ENCODE peak calls at places on chromosomes 2 and 18, in four cellular contexts. O is H9, C is mesendoderm, Y is H1. J is an unnamed sample.

GRCh38 chr18:9996104-9996503 is 82.3 kb downstream of the VAPA start:
- DNase-seq in O (no peak), C (no peak), Y (no peak), J (peak)

GRCh38 chr2:212488611-212489010 is 50.0 kb downstream of the ERBB4 start:
- DNase-seq in O (no peak), C (no peak), Y (no peak), J (no peak)

GRCh38 chr2:9264301-9264700 is 57.7 kb downstream of the ASAP2 start:
- DNase-seq in O (no peak), C (no peak), Y (no peak), J (peak)

GRCh38 chr2:10426726-10427567 is 21.2 kb downstream of the ODC1 start:
- DNase-seq in O (no peak), C (no peak), Y (no peak), J (no peak)

GRCh38 chr2:96197541-96198255 is 10.9 kb downstream of the STARD7 start:
- DNase-seq in O (no peak), C (no peak), Y (no peak), J (no peak)

GRCh38 chr2:111178730-111179405 is 58.2 kb downstream of the BCL2L11 start:
- DNase-seq in O (no peak), C (no peak), Y (no peak), J (peak)

GRCh38 chr2:43425659-43426058 is 170.2 kb downstream of the THADA start:
- DNase-seq in O (no peak), C (no peak), Y (no peak), J (no peak)

GRCh38 chr18:49368876-49369440 is 91.5 kb downstream of the DYM start:
- DNase-seq in O (peak), C (peak), Y (no peak), J (no peak)

GRCh38 chr18:79257480-79257879 is 138.2 kb upstream of the NFATC1 start:
- DNase-seq in O (no peak), C (no peak), Y (no peak), J (no peak)

GRCh38 chr2:146826388-146826787 is 1018.4 kb upstream of the ACVR2A start:
- DNase-seq in O (no peak), C (peak), Y (no peak), J (no peak)

GRCh38 chr18:55251186-55251995 is 292.1 kb upstream of the CCDC68 start:
- DNase-seq in O (no peak), C (peak), Y (no peak), J (peak)

GRCh38 chr2:167355796-167356195 is 467.5 kb downstream of the XIRP2 start:
- DNase-seq in O (no peak), C (no peak), Y (no peak), J (peak)

GRCh38 chr18:36152781-36153180 is 23.1 kb downstream of the ELP2 start:
- DNase-seq in O (no peak), C (no peak), Y (no peak), J (peak)

GRCh38 chr2:126932966-126933555 is 34.4 kb downstream of the TEX51 start:
- DNase-seq in O (no peak), C (peak), Y (peak), J (no peak)

GRCh38 chr2:75199428-75200011 is at the start of gene TACR1:
- DNase-seq in O (peak), C (peak), Y (peak), J (peak)

GRCh38 chr2:98822301-98823164 is 91.6 kb upstream of the MGAT4A start:
- DNase-seq in O (peak), C (peak), Y (peak), J (no peak)

GRCh38 chr2:866887-867286 is 83.8 kb upstream of the SNTG2 start:
- DNase-seq in O (peak), C (peak), Y (no peak), J (no peak)

GRCh38 chr2:128563348-128563687 is 244.7 kb upstream of the HS6ST1 start:
- DNase-seq in O (no peak), C (no peak), Y (no peak), J (peak)

GRCh38 chr2:85933753-85934594 is 45.2 kb upstream of the ST3GAL5 start:
- DNase-seq in O (no peak), C (peak), Y (no peak), J (peak)

GRCh38 chr2:205706769-205707375 is 24.6 kb downstream of the NRP2 start:
- DNase-seq in O (no peak), C (peak), Y (no peak), J (peak)
- H3K4ac ChIP-seq in O (no peak), C (no peak), Y (no peak), J (peak)

DNA sequence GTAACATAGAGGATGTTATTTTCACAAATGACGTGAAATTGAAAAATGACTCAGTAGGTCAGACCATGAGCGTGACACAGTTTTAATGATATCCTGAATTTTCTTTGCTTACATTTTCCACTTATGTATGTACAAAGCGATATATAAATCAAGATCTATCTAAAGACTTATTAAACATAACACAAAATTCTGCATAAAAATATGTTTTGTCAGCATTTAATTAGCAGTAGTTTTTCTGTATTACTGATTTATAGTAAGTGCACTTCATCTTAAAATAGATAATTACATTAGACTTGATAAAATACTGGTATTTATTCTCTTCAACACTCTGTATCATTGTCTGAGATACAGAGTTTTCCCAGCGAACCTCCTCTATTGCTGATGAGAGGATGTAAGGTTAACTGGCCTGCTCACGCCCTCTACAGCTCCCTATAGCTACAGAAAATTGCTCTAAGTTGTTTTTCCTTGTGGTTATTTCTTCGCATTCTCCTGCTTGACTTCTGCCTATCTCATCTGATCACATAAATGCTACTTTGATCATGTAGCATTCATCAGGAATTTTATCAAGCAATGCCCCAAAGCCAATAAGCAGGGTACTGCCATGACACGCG is 548.8 kb upstream of the REG3G start:
- DNase-seq in O (no peak), C (peak), Y (no peak), J (no peak)
- H4K5ac ChIP-seq in O (no peak), C (no peak), Y (no peak), J (no peak)

GRCh38 chr2:120290737-120291136 is 38.1 kb downstream of the RALB start:
- DNase-seq in O (no peak), C (no peak), Y (no peak), J (no peak)

GRCh38 chr2:120291464-120292311 is 39.0 kb downstream of the RALB start:
- DNase-seq in O (no peak), C (peak), Y (no peak), J (peak)

GRCh38 chr2:120287183-120288015 is 34.7 kb downstream of the RALB start:
- DNase-seq in O (no peak), C (no peak), Y (no peak), J (peak)

GRCh38 chr2:120288016-120288373 is 35.3 kb downstream of the RALB start:
- DNase-seq in O (no peak), C (no peak), Y (no peak), J (no peak)

DNA sequence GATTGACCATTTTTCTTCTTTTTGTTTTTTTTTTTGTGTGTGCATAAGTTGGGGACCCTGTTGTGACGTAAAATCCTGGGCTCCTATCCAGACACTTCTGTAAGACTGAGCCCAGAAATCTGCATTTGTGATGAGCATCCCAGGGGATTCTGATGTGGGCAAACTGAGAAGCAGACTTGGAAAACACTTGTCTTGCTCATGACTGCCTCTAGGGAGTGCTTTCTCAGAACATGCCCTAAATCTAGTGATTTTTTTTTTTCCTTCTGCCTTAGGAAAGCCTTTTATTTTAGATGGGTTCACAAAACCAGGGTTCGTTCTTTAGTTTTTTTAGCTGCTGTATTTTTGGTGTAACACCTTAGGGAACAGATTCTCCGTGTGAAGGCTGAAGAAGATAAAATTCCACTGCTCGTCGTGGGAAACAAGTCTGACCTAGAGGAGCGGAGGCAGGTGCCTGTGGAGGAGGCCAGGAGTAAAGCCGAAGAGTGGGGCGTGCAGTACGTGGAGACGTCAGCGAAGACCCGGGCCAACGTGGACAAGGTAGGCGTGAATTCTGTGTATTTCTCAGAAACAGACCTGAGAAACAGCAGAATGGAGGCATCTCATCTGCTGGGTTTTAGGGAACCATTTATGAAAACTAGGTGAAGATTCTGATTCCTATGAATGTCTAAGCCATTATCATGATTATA is 36.7 kb downstream of the RALB start:
- DNase-seq in O (no peak), C (peak), Y (no peak), J (no peak)
- H2BK5ac ChIP-seq in O (no peak), C (no peak), Y (no peak), J (no peak)

DNA sequence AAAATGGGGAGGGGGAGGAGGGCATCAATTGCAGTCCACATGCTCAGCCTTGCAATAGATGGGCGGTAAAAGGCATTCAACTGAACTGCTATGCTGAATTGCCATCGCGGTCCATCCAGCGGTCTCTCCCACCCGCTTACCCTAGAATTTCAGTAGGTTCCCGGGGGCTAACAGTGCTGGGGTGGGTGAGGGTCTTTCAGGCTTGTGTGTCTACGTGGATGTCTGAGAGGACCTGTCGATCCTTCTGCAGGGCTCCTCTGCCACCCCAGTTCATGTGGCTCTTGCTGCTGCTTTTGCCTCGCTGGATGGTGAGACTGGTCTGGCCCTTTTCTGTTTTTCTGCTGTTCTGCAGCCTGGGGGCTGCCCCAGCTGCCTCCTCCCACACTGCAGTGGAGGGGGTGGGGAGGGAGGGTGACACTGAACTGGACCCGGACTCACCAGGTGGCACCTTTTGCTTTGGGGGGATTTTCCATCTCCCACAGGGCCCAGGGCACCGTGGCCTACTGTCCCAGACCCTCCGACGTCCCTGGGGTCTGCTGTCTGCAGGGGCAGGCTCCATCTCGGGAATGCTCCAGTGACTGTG is 14.1 kb downstream of the ACKR3 start:
- DNase-seq in O (no peak), C (no peak), Y (no peak), J (no peak)
- H3K4ac ChIP-seq in O (no peak), C (no peak), Y (no peak), J (no peak)

GRCh38 chr2:105794926-105795574 is 50.3 kb downstream of the NCK2 start:
- DNase-seq in O (no peak), C (no peak), Y (no peak), J (no peak)
- H4K5ac ChIP-seq in O (no peak), C (no peak), Y (no peak), J (no peak)

J was measured in IMR-90.